ENCODE peak calls at places on chromosomes 4 and X, in four cellular contexts. A, X, K and T are unnamed samples.

GRCh38 chr4:68372588-68372987 is 22.7 kb upstream of the YTHDC1 start:
- DNase-seq in A (no peak), X (no peak), K (no peak), T (no peak)

GRCh38 chr4:152193059-152193458 is 342.8 kb downstream of the FBXW7 start:
- DNase-seq in A (no peak), X (no peak), K (no peak), T (no peak)

GRCh38 chr4:33054656-33055055 is 2334.5 kb downstream of the PCDH7 start:
- DNase-seq in A (no peak), X (no peak), K (no peak), T (no peak)

GRCh38 chr4:167940217-167940616 is 152.1 kb upstream of the ANXA10 start:
- DNase-seq in A (no peak), X (no peak), K (no peak), T (no peak)

GRCh38 chrX:40922307-40922706 is 162.9 kb upstream of the USP9X start:
- DNase-seq in A (no peak), X (no peak), K (no peak), T (no peak)

GRCh38 chrX:101708180-101708579 is 48.5 kb upstream of the ARMCX2 start:
- DNase-seq in A (no peak), X (no peak), K (no peak), T (no peak)

GRCh38 chr4:146637853-146638800 is 566 bp upstream of the POU4F2 start:
- DNase-seq in A (no peak), X (no peak), K (peak; percentile 70), T (no peak)

GRCh38 chrX:53831662-53832635 is 145.4 kb upstream of the HUWE1 start:
- DNase-seq in A (no peak), X (no peak), K (no peak), T (no peak)

GRCh38 chr4:162706051-162706450 is 460.6 kb downstream of the NAF1 start:
- DNase-seq in A (no peak), X (no peak), K (no peak), T (no peak)

GRCh38 chrX:11309220-11309619 is 16.0 kb downstream of the AMELX start:
- DNase-seq in A (no peak), X (no peak), K (no peak), T (no peak)

GRCh38 chrX:38639730-38640129 is 78.4 kb downstream of the TSPAN7 start:
- DNase-seq in A (no peak), X (no peak), K (no peak), T (no peak)

GRCh38 chrX:38636949-38637819 is 75.8 kb downstream of the TSPAN7 start:
- DNase-seq in A (no peak), X (no peak), K (no peak), T (peak; percentile 85)

GRCh38 chrX:38638952-38639529 is 77.7 kb downstream of the TSPAN7 start:
- DNase-seq in A (no peak), X (no peak), K (no peak), T (no peak)

GRCh38 chrX:38632516-38632915 is 71.2 kb downstream of the TSPAN7 start:
- DNase-seq in A (no peak), X (no peak), K (no peak), T (no peak)

DNA sequence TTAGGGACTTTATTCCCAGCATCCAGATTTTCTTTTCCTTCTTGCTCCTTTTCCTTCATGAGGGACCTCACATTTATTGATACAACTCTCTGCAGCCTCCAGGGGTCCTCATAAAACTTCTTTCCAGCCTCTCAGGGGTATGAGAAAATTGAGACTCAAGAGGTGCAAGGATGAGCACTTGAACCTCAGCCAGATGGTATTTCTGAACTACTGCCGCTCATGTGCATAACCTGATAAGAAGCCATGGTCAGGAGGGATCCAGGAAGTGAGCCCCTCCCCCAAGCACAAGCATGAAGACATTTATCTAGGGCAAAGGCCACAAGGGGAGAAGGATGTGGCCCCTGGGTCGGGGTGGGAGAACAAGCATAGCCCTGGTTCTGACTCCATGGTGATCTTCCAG is 73.3 kb downstream of the TSPAN7 start:
- DNase-seq in A (no peak), X (no peak), K (no peak), T (no peak)
- TF ChIP-seq CTCF in A (no peak), X (no peak), K (no peak), T (no peak)

GRCh38 chr4:99459546-99460042 is 24.5 kb upstream of the ADH7 start:
- DNase-seq in A (no peak), X (no peak), K (no peak), T (no peak)
- TF ChIP-seq CTCF in A (no peak), X (no peak), K (no peak), T (no peak)

GRCh38 chr4:8167291-8167690 is 8.7 kb upstream of the ABLIM2 start:
- DNase-seq in A (no peak), X (no peak), K (no peak), T (no peak)
- TF ChIP-seq CTCF in A (no peak), X (no peak), K (no peak), T (no peak)

DNA sequence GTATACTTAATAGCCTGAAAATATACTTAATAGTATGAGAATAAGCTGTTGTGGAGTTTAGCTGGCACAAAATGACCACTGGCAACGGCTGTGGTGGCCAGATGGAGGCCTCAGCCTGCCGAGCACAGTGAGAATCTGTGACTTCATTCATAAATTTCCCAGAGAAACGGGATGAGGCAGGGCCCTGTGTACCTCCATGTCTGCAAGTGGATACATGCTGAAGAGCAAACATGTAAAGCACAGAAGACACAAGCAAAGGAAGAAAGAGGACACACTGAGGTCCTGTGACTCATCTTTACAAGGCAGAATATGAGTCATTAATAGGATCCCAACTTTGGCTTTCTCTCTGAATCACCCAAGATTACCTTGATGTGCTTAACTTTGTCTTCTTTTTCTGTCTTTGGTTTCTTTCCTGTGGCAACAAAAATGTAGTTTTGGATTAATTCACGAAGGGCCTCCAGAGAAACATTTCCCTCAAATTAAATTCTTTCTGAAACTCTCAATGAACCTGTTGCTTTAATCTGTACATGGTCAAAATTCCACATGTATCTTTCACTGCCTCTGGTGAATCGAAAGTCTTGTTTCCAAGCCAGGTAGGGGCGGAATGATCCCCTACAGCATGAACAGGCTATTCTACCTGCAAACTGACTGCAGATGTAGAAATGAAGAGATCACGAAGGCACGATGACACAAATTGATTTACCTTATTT is 56.4 kb downstream of the IRF2 start:
- DNase-seq in A (no peak), X (peak; percentile 61), K (no peak), T (no peak)
- TF ChIP-seq CTCF in A (no peak), X (no peak), K (no peak), T (no peak)

GRCh38 chrX:34578237-34578636 is 78.8 kb downstream of the TMEM47 start:
- DNase-seq in A (no peak), X (peak; percentile 9), K (no peak), T (no peak)
- TF ChIP-seq CTCF in A (peak; percentile 50), X (peak; percentile 35), K (no peak), T (peak; percentile 66)

GRCh38 chr4:20428410-20429160 is 176.9 kb downstream of the SLIT2 start:
- DNase-seq in A (no peak), X (no peak), K (no peak), T (no peak)

GRCh38 chr4:20432098-20432497 is 180.4 kb downstream of the SLIT2 start:
- DNase-seq in A (no peak), X (no peak), K (no peak), T (no peak)

GRCh38 chr4:20433101-20433705 is 181.5 kb downstream of the SLIT2 start:
- DNase-seq in A (no peak), X (no peak), K (no peak), T (no peak)

GRCh38 chr4:20430555-20430954 is 178.8 kb downstream of the SLIT2 start:
- DNase-seq in A (no peak), X (no peak), K (no peak), T (no peak)

GRCh38 chr4:20431422-20432014 is 179.8 kb downstream of the SLIT2 start:
- DNase-seq in A (no peak), X (no peak), K (no peak), T (no peak)
- TF ChIP-seq CTCF in A (no peak), X (no peak), K (no peak), T (no peak)